ENCODE peak calls at places on chromosomes 4 and X, in five cellular contexts. I, U, K, F and C are unnamed samples.

GRCh38 chr4:2796261-2797187 is 3.6 kb downstream of the SH3BP2 start:
- DNase-seq in I (peak), U (no peak), K (no peak), F (no peak), C (no peak)

GRCh38 chr4:112031712-112032328 is 113.4 kb upstream of the FAM241A start:
- DNase-seq in I (peak), U (no peak), K (peak), F (peak), C (peak)

GRCh38 chrX:41518127-41518840 is 71.1 kb downstream of the NYX start:
- DNase-seq in I (no peak), U (no peak), K (no peak), F (no peak), C (no peak)

GRCh38 chr4:13047591-13047990 is 436.5 kb downstream of the RAB28 start:
- DNase-seq in I (no peak), U (no peak), K (no peak), F (no peak), C (no peak)

GRCh38 chr4:5822617-5823016 is 70.3 kb downstream of the CRMP1 start:
- DNase-seq in I (no peak), U (no peak), K (no peak), F (no peak), C (no peak)

GRCh38 chr4:99209671-99210070 is 9.4 kb downstream of the ADH6 start:
- DNase-seq in I (no peak), U (no peak), K (peak), F (no peak), C (no peak)

GRCh38 chr4:15469402-15470148 is at the start of gene CC2D2A:
- DNase-seq in I (peak), U (no peak), K (peak), F (peak), C (no peak)

GRCh38 chr4:152957437-152958185 is 21.5 kb downstream of the FHDC1 start:
- DNase-seq in I (no peak), U (no peak), K (no peak), F (no peak), C (no peak)